ENCODE peak calls at places on chromosomes 2 and 18, in four cellular contexts. One of them, this sample, is unnamed.

GRCh38 chr2:41151746-41152145 is 699.9 kb upstream of the SLC8A1 start:
- DNase-seq in GM12878: no peak
- DNase-seq in HepG2: no peak
- DNase-seq in IMR-90: no peak
- DNase-seq in this sample: no peak

GRCh38 chr2:38232454-38232853 is 144.6 kb downstream of the ATL2 start:
- DNase-seq in GM12878: no peak
- DNase-seq in HepG2: no peak
- DNase-seq in IMR-90: no peak
- DNase-seq in this sample: no peak

GRCh38 chr2:152552868-152553267 is 164.4 kb downstream of the PRPF40A start:
- DNase-seq in GM12878: no peak
- DNase-seq in HepG2: no peak
- DNase-seq in IMR-90: no peak
- DNase-seq in this sample: no peak

GRCh38 chr2:204108301-204108700 is 171.7 kb downstream of the ICOS start:
- DNase-seq in GM12878: no peak
- DNase-seq in HepG2: peak
- DNase-seq in IMR-90: no peak
- DNase-seq in this sample: peak

GRCh38 chr2:42386684-42387083 is 25.7 kb upstream of the COX7A2L start:
- DNase-seq in GM12878: no peak
- DNase-seq in HepG2: peak
- DNase-seq in IMR-90: no peak
- DNase-seq in this sample: peak

GRCh38 chr2:194203898-194204297 is 1453.1 kb upstream of the SLC39A10 start:
- DNase-seq in GM12878: no peak
- DNase-seq in HepG2: no peak
- DNase-seq in IMR-90: no peak
- DNase-seq in this sample: no peak

GRCh38 chr2:128420131-128420530 is 101.5 kb upstream of the HS6ST1 start:
- DNase-seq in GM12878: no peak
- DNase-seq in HepG2: no peak
- DNase-seq in IMR-90: no peak
- DNase-seq in this sample: no peak

GRCh38 chr18:46283268-46283667 is 179.1 kb downstream of the HAUS1 start:
- DNase-seq in GM12878: no peak
- DNase-seq in HepG2: no peak
- DNase-seq in IMR-90: peak
- DNase-seq in this sample: no peak

DNA sequence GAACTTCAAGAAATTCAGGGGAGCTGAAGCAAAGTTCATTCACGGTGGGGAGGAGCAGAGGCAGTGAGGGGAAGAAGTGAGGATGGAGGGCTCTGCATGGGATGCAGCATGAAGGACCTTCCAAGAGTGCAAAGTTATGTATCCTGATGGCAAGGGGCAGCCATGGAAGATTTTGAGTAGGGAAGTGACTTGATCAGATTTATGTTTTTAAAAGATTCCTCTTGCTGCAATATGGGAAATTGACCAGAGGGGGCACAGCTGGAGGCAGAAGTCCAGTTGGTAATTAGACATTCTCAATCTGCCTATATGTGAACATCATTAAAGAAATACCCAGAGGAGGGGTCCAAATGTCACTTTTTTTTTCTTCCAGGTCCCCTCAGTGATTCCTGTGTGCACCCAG is 21.5 kb upstream of the ANXA4 start:
- DNase-seq in GM12878: no peak
- DNase-seq in HepG2: no peak
- DNase-seq in IMR-90: peak
- DNase-seq in this sample: no peak
- TF ChIP-seq BHLHE40 in GM12878: no peak
- TF ChIP-seq BHLHE40 in HepG2: no peak
- TF ChIP-seq BHLHE40 in IMR-90: no peak
- TF ChIP-seq BHLHE40 in this sample: no peak

GRCh38 chr2:215664847-215665525 is 229.1 kb upstream of the FN1 start:
- DNase-seq in GM12878: peak
- DNase-seq in HepG2: peak
- DNase-seq in IMR-90: peak
- DNase-seq in this sample: peak
- TF ChIP-seq USF2 in GM12878: no peak
- TF ChIP-seq USF2 in HepG2: no peak
- TF ChIP-seq USF2 in IMR-90: no peak
- TF ChIP-seq USF2 in this sample: no peak

DNA sequence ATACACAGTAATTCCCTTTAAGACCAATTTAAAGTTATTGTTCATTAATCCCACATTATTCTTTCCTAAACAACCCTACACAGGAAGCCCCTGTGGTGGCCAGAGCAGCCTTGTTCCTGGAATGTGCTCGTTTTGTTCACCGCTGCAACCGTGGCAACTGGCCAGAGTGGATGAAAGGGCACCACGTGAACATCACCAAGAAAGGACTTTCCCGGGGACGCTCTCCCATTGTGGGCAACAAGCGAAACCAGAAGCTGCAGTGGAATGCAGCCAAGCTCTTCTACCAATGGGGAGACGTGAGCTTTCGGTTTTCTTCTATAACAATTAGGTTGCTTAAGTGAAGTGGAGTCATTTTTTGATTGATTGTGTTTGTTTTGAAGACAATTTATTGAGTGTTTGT is 101.0 kb downstream of the UNC80 start:
- DNase-seq in GM12878: peak
- DNase-seq in HepG2: peak
- DNase-seq in IMR-90: no peak
- DNase-seq in this sample: peak
- TF ChIP-seq BHLHE40 in GM12878: no peak
- TF ChIP-seq BHLHE40 in HepG2: peak
- TF ChIP-seq BHLHE40 in IMR-90: no peak
- TF ChIP-seq BHLHE40 in this sample: no peak

GRCh38 chr18:35456181-35456850 is 41.4 kb downstream of the INO80C start:
- DNase-seq in GM12878: no peak
- DNase-seq in HepG2: no peak
- DNase-seq in IMR-90: peak
- DNase-seq in this sample: no peak

GRCh38 chr18:35454803-35455202 is 43.0 kb downstream of the INO80C start:
- DNase-seq in GM12878: no peak
- DNase-seq in HepG2: no peak
- DNase-seq in IMR-90: no peak
- DNase-seq in this sample: no peak

GRCh38 chr18:35451032-35451431 is 46.7 kb downstream of the INO80C start:
- DNase-seq in GM12878: no peak
- DNase-seq in HepG2: no peak
- DNase-seq in IMR-90: no peak
- DNase-seq in this sample: no peak
- TF ChIP-seq USF2 in GM12878: no peak
- TF ChIP-seq USF2 in HepG2: no peak
- TF ChIP-seq USF2 in IMR-90: no peak
- TF ChIP-seq USF2 in this sample: no peak

This sample was measured in A549.